ENCODE peak calls at places on chromosomes 11 and 22, in seven cellular contexts. One of them, this sample, is unnamed.

GRCh38 chr11:88508808-88509581 is 171.5 kb upstream of the CTSC start:
- DNase-seq in neural progenitor cell: peak
- DNase-seq in brain microvascular endothelial cell: no peak
- DNase-seq in stimulated activated CD4-positive, alpha-beta T cell treated with anti-CD3 and anti-CD28 coated beads, Interleukin-12 subunit alpha, Interleukin-12 subunit beta, amount 100 ng/mL, for 24 hours: no peak
- DNase-seq in NCI-H1092: peak
- DNase-seq in activated T-helper 9 cell treated with anti-CD3 and anti-CD28 coated beads, Interleukin-2, amount 50 U/mL, for 16 hours: no peak
- DNase-seq in activated CD4-positive, alpha-beta T cell treated with anti-CD3 and anti-CD28 coated beads for 36 hours: peak
- DNase-seq in this sample: no peak

GRCh38 chr22:19477321-19478085 is 1.5 kb downstream of the UFD1 start:
- DNase-seq in activated T-helper 9 cell treated with anti-CD3 and anti-CD28 coated beads, Interleukin-2, amount 50 U/mL, for 16 hours: no peak
- DNase-seq in stimulated activated CD4-positive, alpha-beta T cell treated with anti-CD3 and anti-CD28 coated beads, Interleukin-12 subunit alpha, Interleukin-12 subunit beta, amount 100 ng/mL, for 24 hours: no peak
- DNase-seq in NCI-H1092: no peak
- DNase-seq in activated CD4-positive, alpha-beta T cell treated with anti-CD3 and anti-CD28 coated beads for 36 hours: no peak
- DNase-seq in neural progenitor cell: no peak
- DNase-seq in brain microvascular endothelial cell: no peak
- DNase-seq in this sample: no peak

GRCh38 chr11:65183201-65183891 is 1.6 kb downstream of the CAPN1 start:
- DNase-seq in neural progenitor cell: no peak
- DNase-seq in activated CD4-positive, alpha-beta T cell treated with anti-CD3 and anti-CD28 coated beads for 36 hours: no peak
- DNase-seq in brain microvascular endothelial cell: no peak
- DNase-seq in NCI-H1092: no peak
- DNase-seq in activated T-helper 9 cell treated with anti-CD3 and anti-CD28 coated beads, Interleukin-2, amount 50 U/mL, for 16 hours: no peak
- DNase-seq in stimulated activated CD4-positive, alpha-beta T cell treated with anti-CD3 and anti-CD28 coated beads, Interleukin-12 subunit alpha, Interleukin-12 subunit beta, amount 100 ng/mL, for 24 hours: no peak
- DNase-seq in this sample: no peak

GRCh38 chr11:13297308-13297916 is 19.8 kb downstream of the BMAL1 start:
- DNase-seq in brain microvascular endothelial cell: no peak
- DNase-seq in activated CD4-positive, alpha-beta T cell treated with anti-CD3 and anti-CD28 coated beads for 36 hours: no peak
- DNase-seq in neural progenitor cell: no peak
- DNase-seq in activated T-helper 9 cell treated with anti-CD3 and anti-CD28 coated beads, Interleukin-2, amount 50 U/mL, for 16 hours: no peak
- DNase-seq in NCI-H1092: no peak
- DNase-seq in stimulated activated CD4-positive, alpha-beta T cell treated with anti-CD3 and anti-CD28 coated beads, Interleukin-12 subunit alpha, Interleukin-12 subunit beta, amount 100 ng/mL, for 24 hours: no peak
- DNase-seq in this sample: no peak

GRCh38 chr11:10263929-10264328 is 30.1 kb downstream of the SBF2 start:
- DNase-seq in NCI-H1092: no peak
- DNase-seq in brain microvascular endothelial cell: peak
- DNase-seq in activated CD4-positive, alpha-beta T cell treated with anti-CD3 and anti-CD28 coated beads for 36 hours: no peak
- DNase-seq in activated T-helper 9 cell treated with anti-CD3 and anti-CD28 coated beads, Interleukin-2, amount 50 U/mL, for 16 hours: no peak
- DNase-seq in stimulated activated CD4-positive, alpha-beta T cell treated with anti-CD3 and anti-CD28 coated beads, Interleukin-12 subunit alpha, Interleukin-12 subunit beta, amount 100 ng/mL, for 24 hours: no peak
- DNase-seq in neural progenitor cell: no peak
- DNase-seq in this sample: no peak

GRCh38 chr11:118488480-118489109 is 38.7 kb upstream of the TTC36 start:
- DNase-seq in neural progenitor cell: peak
- DNase-seq in activated T-helper 9 cell treated with anti-CD3 and anti-CD28 coated beads, Interleukin-2, amount 50 U/mL, for 16 hours: peak
- DNase-seq in brain microvascular endothelial cell: peak
- DNase-seq in stimulated activated CD4-positive, alpha-beta T cell treated with anti-CD3 and anti-CD28 coated beads, Interleukin-12 subunit alpha, Interleukin-12 subunit beta, amount 100 ng/mL, for 24 hours: peak
- DNase-seq in activated CD4-positive, alpha-beta T cell treated with anti-CD3 and anti-CD28 coated beads for 36 hours: peak
- DNase-seq in NCI-H1092: peak
- DNase-seq in this sample: peak

GRCh38 chr11:72239296-72239848 is 4.6 kb downstream of the PHOX2A start:
- DNase-seq in NCI-H1092: peak
- DNase-seq in activated CD4-positive, alpha-beta T cell treated with anti-CD3 and anti-CD28 coated beads for 36 hours: no peak
- DNase-seq in activated T-helper 9 cell treated with anti-CD3 and anti-CD28 coated beads, Interleukin-2, amount 50 U/mL, for 16 hours: no peak
- DNase-seq in neural progenitor cell: peak
- DNase-seq in stimulated activated CD4-positive, alpha-beta T cell treated with anti-CD3 and anti-CD28 coated beads, Interleukin-12 subunit alpha, Interleukin-12 subunit beta, amount 100 ng/mL, for 24 hours: no peak
- DNase-seq in brain microvascular endothelial cell: no peak
- DNase-seq in this sample: no peak

GRCh38 chr11:32032478-32032877 is 58.4 kb upstream of the RCN1 start:
- DNase-seq in neural progenitor cell: no peak
- DNase-seq in activated CD4-positive, alpha-beta T cell treated with anti-CD3 and anti-CD28 coated beads for 36 hours: no peak
- DNase-seq in NCI-H1092: no peak
- DNase-seq in activated T-helper 9 cell treated with anti-CD3 and anti-CD28 coated beads, Interleukin-2, amount 50 U/mL, for 16 hours: no peak
- DNase-seq in stimulated activated CD4-positive, alpha-beta T cell treated with anti-CD3 and anti-CD28 coated beads, Interleukin-12 subunit alpha, Interleukin-12 subunit beta, amount 100 ng/mL, for 24 hours: no peak
- DNase-seq in brain microvascular endothelial cell: no peak
- DNase-seq in this sample: no peak

GRCh38 chr22:29308148-29308790 is 1.8 kb downstream of the GAS2L1 start:
- DNase-seq in activated T-helper 9 cell treated with anti-CD3 and anti-CD28 coated beads, Interleukin-2, amount 50 U/mL, for 16 hours: no peak
- DNase-seq in neural progenitor cell: no peak
- DNase-seq in NCI-H1092: no peak
- DNase-seq in activated CD4-positive, alpha-beta T cell treated with anti-CD3 and anti-CD28 coated beads for 36 hours: no peak
- DNase-seq in stimulated activated CD4-positive, alpha-beta T cell treated with anti-CD3 and anti-CD28 coated beads, Interleukin-12 subunit alpha, Interleukin-12 subunit beta, amount 100 ng/mL, for 24 hours: no peak
- DNase-seq in brain microvascular endothelial cell: no peak
- DNase-seq in this sample: no peak

This sample was measured in activated B cell treated with CpG ODN at 0.5 μM for 24 hours.